ENCODE peak calls at places on chromosomes 11 and 22, in four cellular contexts. C, T, X and U are unnamed samples.
A peak's percentile ranks its signal among the peaks of the same experiment; 100 is the strongest.

GRCh38 chr22:49963647-49964026 is 3.1 kb downstream of the PIM3 start:
- DNase-seq in C (peak; percentile 4), T (no peak), X (no peak), U (no peak)

GRCh38 chr11:126054882-126055281 is 7.8 kb downstream of the CDON start:
- DNase-seq in C (no peak), T (no peak), X (no peak), U (no peak)

GRCh38 chr22:23678133-23678532 is 12.7 kb upstream of the RGL4 start:
- DNase-seq in C (no peak), T (no peak), X (no peak), U (no peak)

GRCh38 chr22:29480512-29481264 is 670 bp downstream of the NEFH start:
- DNase-seq in C (no peak), T (no peak), X (peak; percentile 82), U (peak; percentile 64)

GRCh38 chr11:100004541-100004940 is 682.5 kb upstream of the ARHGAP42 start:
- DNase-seq in C (no peak), T (no peak), X (no peak), U (no peak)

GRCh38 chr11:67287355-67288197 is 1.5 kb upstream of the ANKRD13D start:
- DNase-seq in C (no peak), T (no peak), X (no peak), U (no peak)

GRCh38 chr11:129732926-129733325 is 82.7 kb upstream of the TMEM45B start:
- DNase-seq in C (no peak), T (peak; percentile 66), X (no peak), U (peak; percentile 81)

GRCh38 chr11:115974703-115975102 is 470.5 kb upstream of the CADM1 start:
- DNase-seq in C (no peak), T (no peak), X (no peak), U (no peak)

GRCh38 chr11:1202776-1203504 is 19.9 kb upstream of the MUC5B start:
- DNase-seq in C (peak; percentile 49), T (peak; percentile 76), X (peak; percentile 83), U (peak; percentile 65)

GRCh38 chr22:50206599-50206998 is 5.8 kb downstream of the SELENOO start:
- DNase-seq in C (no peak), T (no peak), X (peak; percentile 70), U (no peak)

GRCh38 chr11:70024036-70024772 is 53.9 kb upstream of the ANO1 start:
- DNase-seq in C (no peak), T (no peak), X (no peak), U (no peak)

GRCh38 chr11:8224161-8224591 is 39.5 kb downstream of the LMO1 start:
- DNase-seq in C (no peak), T (no peak), X (no peak), U (no peak)

GRCh38 chr11:110582728-110583432 is 129.4 kb downstream of the ARHGAP20 start:
- DNase-seq in C (no peak), T (no peak), X (no peak), U (no peak)

GRCh38 chr11:12900496-12900895 is 108.6 kb upstream of the RASSF10 start:
- DNase-seq in C (no peak), T (peak; percentile 89), X (no peak), U (peak; percentile 55)

GRCh38 chr11:76768091-76769047 is 14.8 kb upstream of the TSKU start:
- DNase-seq in C (peak; percentile 72), T (no peak), X (no peak), U (no peak)

GRCh38 chr11:62552931-62553838 is 6.6 kb upstream of the AHNAK start:
- DNase-seq in C (no peak), T (peak; percentile 98), X (peak; percentile 82), U (peak; percentile 93)
- H3F3A ChIP-seq in C (peaks cover 48% of the 10 kb centered on the region), T (peaks cover 12% of the 10 kb centered on the region), X (peaks cover 79% of the 10 kb centered on the region), U (peaks cover 88% of the 10 kb centered on the region)

DNA sequence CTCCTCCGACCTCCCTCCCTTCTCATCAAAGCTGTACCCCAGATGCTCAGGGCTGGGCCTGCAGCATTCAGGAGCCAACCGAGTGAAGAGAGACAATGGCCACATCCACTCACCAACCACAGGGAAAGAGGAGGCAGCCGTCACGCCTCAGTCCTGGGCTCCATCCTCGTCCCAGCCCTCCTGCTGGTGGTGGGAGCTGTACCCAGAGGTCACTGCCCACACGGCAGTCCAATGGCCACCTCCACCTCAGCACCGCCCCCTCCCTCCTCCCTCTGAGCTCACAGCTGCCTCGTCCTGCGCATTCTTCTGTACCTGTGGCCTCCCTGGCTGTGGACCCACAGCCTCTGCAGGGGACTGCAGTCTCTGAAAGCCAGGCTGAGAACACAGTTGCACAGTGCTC is 53.0 kb downstream of the PHF21B start:
- DNase-seq in C (no peak), T (no peak), X (peak; percentile 60), U (no peak)
- H3F3A ChIP-seq in C (no peaks in the 10 kb centered on the region), T (no peaks in the 10 kb centered on the region), X (peaks cover 47% of the 10 kb centered on the region), U (no peaks in the 10 kb centered on the region)

DNA sequence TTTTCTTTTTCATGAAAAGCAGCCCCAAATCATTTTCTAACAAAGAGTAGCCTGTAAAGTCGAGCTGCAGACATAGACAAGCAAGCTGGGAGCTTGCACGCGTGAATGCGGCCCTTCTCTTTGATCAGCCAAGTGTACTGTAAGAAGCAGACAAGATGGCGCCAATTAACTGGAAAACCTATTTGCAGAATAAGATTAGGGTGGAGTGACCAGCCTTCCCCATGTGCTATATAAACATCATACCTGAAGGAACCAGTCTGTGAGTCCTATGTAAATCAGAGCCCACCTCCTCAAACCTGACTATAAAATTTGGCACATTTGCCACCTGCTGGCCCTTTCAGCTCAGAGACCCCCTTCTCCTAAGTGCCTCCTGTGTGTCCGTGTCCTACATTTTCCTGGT is 982.7 kb downstream of the OPCML start:
- DNase-seq in C (no peak), T (no peak), X (no peak), U (no peak)
- H3F3A ChIP-seq in C (no peaks in the 10 kb centered on the region), T (no peaks in the 10 kb centered on the region), X (no peaks in the 10 kb centered on the region), U (no peaks in the 10 kb centered on the region)

GRCh38 chr22:32822188-32822877 is 20.8 kb downstream of the TIMP3 start:
- DNase-seq in C (no peak), T (no peak), X (no peak), U (no peak)
- H3F3A ChIP-seq in C (no peaks in the 10 kb centered on the region), T (no peaks in the 10 kb centered on the region), X (no peaks in the 10 kb centered on the region), U (peaks cover 88% of the 10 kb centered on the region)

GRCh38 chr11:81888391-81888790 is 845.3 kb downstream of the FAM181B start:
- DNase-seq in C (no peak), T (no peak), X (no peak), U (no peak)
- H3F3A ChIP-seq in C (no peaks in the 10 kb centered on the region), T (no peaks in the 10 kb centered on the region), X (no peaks in the 10 kb centered on the region), U (no peaks in the 10 kb centered on the region)

DNA sequence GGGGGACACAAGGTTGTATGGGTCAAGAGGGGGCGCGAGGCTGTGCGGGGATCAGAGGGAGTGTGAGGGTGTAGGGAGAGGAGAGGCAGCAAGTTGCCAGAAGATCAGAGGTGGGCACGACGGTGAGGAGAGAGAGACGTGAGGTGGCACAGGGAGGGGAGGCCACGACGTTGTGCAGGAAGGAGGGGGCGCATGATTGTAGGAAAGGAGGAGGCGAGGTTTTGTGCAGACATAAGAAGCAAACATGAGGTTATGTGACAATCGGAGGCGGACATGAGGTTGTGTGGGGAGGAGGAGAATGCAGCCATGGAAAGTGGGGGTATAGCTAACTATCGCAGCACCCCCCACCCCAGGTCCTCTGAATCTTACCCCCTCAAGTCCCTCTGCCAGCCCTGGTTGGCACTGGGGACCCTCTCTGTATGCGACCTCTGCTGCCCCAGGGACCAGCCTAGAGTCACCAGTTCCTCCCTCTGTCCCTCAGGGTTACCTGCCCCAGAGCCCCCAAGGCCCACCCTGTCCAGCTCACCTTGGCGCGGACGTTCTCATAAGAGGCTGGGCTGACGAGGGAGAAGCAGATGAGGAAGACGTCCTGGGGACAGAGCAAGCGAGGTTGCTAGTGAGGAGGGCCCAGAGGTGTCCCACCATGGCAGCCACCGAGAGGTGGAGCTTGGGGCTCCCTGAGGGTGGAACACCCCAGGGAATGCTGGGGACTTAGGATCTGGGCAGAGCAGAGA is 12.5 kb downstream of the RAC2 start:
- DNase-seq in C (no peak), T (no peak), X (no peak), U (no peak)
- H3F3A ChIP-seq in C (peaks cover 87% of the 10 kb centered on the region), T (no peaks in the 10 kb centered on the region), X (no peaks in the 10 kb centered on the region), U (peaks cover 34% of the 10 kb centered on the region)